ENCODE peak calls at places on chromosomes 16 and 17, in five cellular contexts. One of them, this sample, is unnamed.

GRCh38 chr16:55501549-55502322 is 7.1 kb upstream of the LPCAT2 start:
- DNase-seq in mesenchymal stem cell: peak; percentile 35
- DNase-seq in IMR-90: no peak
- DNase-seq in H1: peak; percentile 66
- DNase-seq in neuronal stem cell: no peak
- DNase-seq in this sample: no peak

GRCh38 chr17:81806461-81807209 is 2.7 kb downstream of the GCGR start:
- DNase-seq in mesenchymal stem cell: no peak
- DNase-seq in IMR-90: no peak
- DNase-seq in H1: no peak
- DNase-seq in neuronal stem cell: no peak
- DNase-seq in this sample: no peak

GRCh38 chr17:3739422-3740124 is 15.9 kb downstream of the HASPIN start:
- DNase-seq in mesenchymal stem cell: no peak
- DNase-seq in IMR-90: no peak
- DNase-seq in H1: no peak
- DNase-seq in neuronal stem cell: no peak
- DNase-seq in this sample: no peak

GRCh38 chr17:79670537-79671386 is 59.9 kb upstream of the RBFOX3 start:
- DNase-seq in mesenchymal stem cell: no peak
- DNase-seq in IMR-90: no peak
- DNase-seq in H1: no peak
- DNase-seq in neuronal stem cell: no peak
- DNase-seq in this sample: no peak

GRCh38 chr17:38341035-38341721 is 2.6 kb downstream of the GPR179 start:
- DNase-seq in mesenchymal stem cell: peak; percentile 12
- DNase-seq in IMR-90: no peak
- DNase-seq in H1: no peak
- DNase-seq in neuronal stem cell: no peak
- DNase-seq in this sample: no peak

GRCh38 chr16:12613131-12613991 is 190.3 kb downstream of the CPPED1 start:
- DNase-seq in mesenchymal stem cell: no peak
- DNase-seq in IMR-90: peak; percentile 39
- DNase-seq in H1: no peak
- DNase-seq in neuronal stem cell: no peak
- DNase-seq in this sample: peak; percentile 82

GRCh38 chr17:41678411-41678906 is 10.2 kb upstream of the EIF1 start:
- DNase-seq in mesenchymal stem cell: peak; percentile 75
- DNase-seq in IMR-90: peak; percentile 9
- DNase-seq in H1: no peak
- DNase-seq in neuronal stem cell: no peak
- DNase-seq in this sample: peak; percentile 26

GRCh38 chr16:56824804-56825203 is 40.2 kb upstream of the SLC12A3 start:
- DNase-seq in mesenchymal stem cell: no peak
- DNase-seq in IMR-90: no peak
- DNase-seq in H1: no peak
- DNase-seq in neuronal stem cell: no peak
- DNase-seq in this sample: no peak

GRCh38 chr17:72640415-72641165 is 451.9 kb downstream of the SLC39A11 start:
- DNase-seq in mesenchymal stem cell: no peak
- DNase-seq in IMR-90: no peak
- DNase-seq in H1: no peak
- DNase-seq in neuronal stem cell: no peak
- DNase-seq in this sample: peak; percentile 75

GRCh38 chr16:53069772-53070171 is 15.0 kb downstream of the CHD9 start:
- DNase-seq in mesenchymal stem cell: no peak
- DNase-seq in IMR-90: no peak
- DNase-seq in H1: no peak
- DNase-seq in neuronal stem cell: no peak
- DNase-seq in this sample: no peak

GRCh38 chr16:85146922-85147651 is 34.8 kb upstream of the CIBAR2 start:
- DNase-seq in mesenchymal stem cell: peak; percentile 81
- DNase-seq in IMR-90: no peak
- DNase-seq in H1: no peak
- DNase-seq in neuronal stem cell: no peak
- DNase-seq in this sample: peak; percentile 84

DNA sequence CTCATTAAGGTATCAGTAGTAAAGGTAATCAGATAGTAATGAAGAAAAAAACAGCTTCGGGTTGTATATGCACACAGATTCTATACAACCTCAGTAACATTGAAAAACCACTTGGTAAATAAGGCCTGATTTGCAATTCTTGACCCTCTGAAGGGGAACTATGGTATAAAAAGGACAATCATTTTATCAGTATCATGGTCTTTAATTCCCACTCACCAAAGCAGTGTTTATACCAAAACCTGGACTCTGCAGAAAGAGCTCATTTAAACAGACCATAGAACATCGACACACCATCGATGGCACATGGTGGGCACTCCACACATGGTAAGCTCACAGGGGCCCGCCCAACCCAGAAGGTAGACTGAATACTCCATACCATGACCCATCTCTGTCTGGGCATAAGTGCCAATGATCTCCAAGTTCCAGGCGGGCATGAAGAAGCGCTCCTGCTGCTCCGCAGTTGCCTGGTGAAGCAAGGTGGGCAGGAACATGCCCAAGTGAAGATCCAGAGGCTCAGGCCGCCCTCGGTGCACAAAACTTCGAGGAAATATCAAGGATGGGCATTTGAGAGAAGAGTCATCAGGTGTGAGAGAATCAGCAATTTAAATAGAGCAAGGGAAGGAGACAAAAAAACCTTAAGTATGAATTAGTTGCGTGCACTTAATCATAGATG is 19.0 kb downstream of the ACOX1 start:
- DNase-seq in mesenchymal stem cell: no peak
- DNase-seq in IMR-90: no peak
- DNase-seq in H1: no peak
- DNase-seq in neuronal stem cell: no peak
- DNase-seq in this sample: no peak
- H2BK120ac ChIP-seq in mesenchymal stem cell: no peak overlapping the region
- H2BK120ac ChIP-seq in IMR-90: no peak overlapping the region
- H2BK120ac ChIP-seq in H1: no peak overlapping the region
- H2BK120ac ChIP-seq in neuronal stem cell: no peak overlapping the region
- H2BK120ac ChIP-seq in this sample: no peak overlapping the region

GRCh38 chr17:34067009-34067408 is 188.1 kb upstream of the CCL2 start:
- DNase-seq in mesenchymal stem cell: no peak
- DNase-seq in IMR-90: no peak
- DNase-seq in H1: no peak
- DNase-seq in neuronal stem cell: no peak
- DNase-seq in this sample: no peak

GRCh38 chr17:34070712-34071111 is 184.4 kb upstream of the CCL2 start:
- DNase-seq in mesenchymal stem cell: no peak
- DNase-seq in IMR-90: no peak
- DNase-seq in H1: no peak
- DNase-seq in neuronal stem cell: no peak
- DNase-seq in this sample: no peak

GRCh38 chr17:34071891-34072420 is 183.1 kb upstream of the CCL2 start:
- DNase-seq in mesenchymal stem cell: no peak
- DNase-seq in IMR-90: no peak
- DNase-seq in H1: no peak
- DNase-seq in neuronal stem cell: no peak
- DNase-seq in this sample: no peak

GRCh38 chr17:34068506-34069035 is 186.5 kb upstream of the CCL2 start:
- DNase-seq in mesenchymal stem cell: no peak
- DNase-seq in IMR-90: no peak
- DNase-seq in H1: no peak
- DNase-seq in neuronal stem cell: no peak
- DNase-seq in this sample: no peak

GRCh38 chr17:34066528-34066927 is 188.6 kb upstream of the CCL2 start:
- DNase-seq in mesenchymal stem cell: no peak
- DNase-seq in IMR-90: no peak
- DNase-seq in H1: no peak
- DNase-seq in neuronal stem cell: no peak
- DNase-seq in this sample: no peak
- H3K4me3 ChIP-seq in mesenchymal stem cell: no peak overlapping the region
- H3K4me3 ChIP-seq in IMR-90: no peak overlapping the region
- H3K4me3 ChIP-seq in H1: no peak overlapping the region
- H3K4me3 ChIP-seq in neuronal stem cell: no peak overlapping the region
- H3K4me3 ChIP-seq in this sample: no peak overlapping the region

GRCh38 chr17:66507982-66508760 is 205.8 kb downstream of the PRKCA start:
- DNase-seq in mesenchymal stem cell: no peak
- DNase-seq in IMR-90: no peak
- DNase-seq in H1: no peak
- DNase-seq in neuronal stem cell: no peak
- DNase-seq in this sample: no peak
- H2AFZ ChIP-seq in mesenchymal stem cell: no peak overlapping the region
- H2AFZ ChIP-seq in IMR-90: no peak overlapping the region
- H2AFZ ChIP-seq in H1: no peak overlapping the region
- H2AFZ ChIP-seq in neuronal stem cell: no peak overlapping the region
- H2AFZ ChIP-seq in this sample: no peak overlapping the region

GRCh38 chr16:82996814-82997213 is 370.0 kb downstream of the CDH13 start:
- DNase-seq in mesenchymal stem cell: no peak
- DNase-seq in IMR-90: no peak
- DNase-seq in H1: no peak
- DNase-seq in neuronal stem cell: no peak
- DNase-seq in this sample: no peak

GRCh38 chr16:82993874-82994375 is 367.2 kb downstream of the CDH13 start:
- DNase-seq in mesenchymal stem cell: no peak
- DNase-seq in IMR-90: no peak
- DNase-seq in H1: no peak
- DNase-seq in neuronal stem cell: no peak
- DNase-seq in this sample: no peak

GRCh38 chr16:82993415-82993814 is 366.6 kb downstream of the CDH13 start:
- DNase-seq in mesenchymal stem cell: no peak
- DNase-seq in IMR-90: no peak
- DNase-seq in H1: no peak
- DNase-seq in neuronal stem cell: no peak
- DNase-seq in this sample: no peak

GRCh38 chr16:82995286-82995926 is 368.6 kb downstream of the CDH13 start:
- DNase-seq in mesenchymal stem cell: peak; percentile 43
- DNase-seq in IMR-90: no peak
- DNase-seq in H1: no peak
- DNase-seq in neuronal stem cell: no peak
- DNase-seq in this sample: no peak

GRCh38 chr16:82995927-82996441 is 369.2 kb downstream of the CDH13 start:
- DNase-seq in mesenchymal stem cell: peak; percentile 93
- DNase-seq in IMR-90: peak; percentile 88
- DNase-seq in H1: no peak
- DNase-seq in neuronal stem cell: no peak
- DNase-seq in this sample: no peak
- H2BK120ac ChIP-seq in mesenchymal stem cell: peak overlapping the region; percentile 77
- H2BK120ac ChIP-seq in IMR-90: peak overlapping the region; percentile 85
- H2BK120ac ChIP-seq in H1: no peak overlapping the region
- H2BK120ac ChIP-seq in neuronal stem cell: no peak overlapping the region
- H2BK120ac ChIP-seq in this sample: no peak overlapping the region

GRCh38 chr16:4944333-4945281 is 7.7 kb upstream of the PPL start:
- DNase-seq in mesenchymal stem cell: peak; percentile 98
- DNase-seq in IMR-90: peak; percentile 97
- DNase-seq in H1: peak; percentile 71
- DNase-seq in neuronal stem cell: no peak
- DNase-seq in this sample: peak; percentile 79
- H3K4me3 ChIP-seq in mesenchymal stem cell: peak overlapping the region; percentile 39
- H3K4me3 ChIP-seq in IMR-90: no peak overlapping the region
- H3K4me3 ChIP-seq in H1: no peak overlapping the region
- H3K4me3 ChIP-seq in neuronal stem cell: no peak overlapping the region
- H3K4me3 ChIP-seq in this sample: no peak overlapping the region